ENCODE peak calls at places on chromosomes 5 and 9, in ten cellular contexts. U is AG04450; W is cardiac muscle cell; J is tibial nerve; B is aorta; C is H9; Q is neural progenitor cell; K is pancreas; X is CD4-positive, alpha-beta T cell; G is IMR-90. E is an unnamed sample.

GRCh38 chr5:164119806-164120440 is 614.5 kb downstream of the MAT2B start:
- DNase-seq in U (peak; percentile 4), G (peak; percentile 56), Q (peak; percentile 6), B (no peak), C (peak; percentile 90), K (no peak), J (no peak), W (no peak), X (no peak), E (no peak)

GRCh38 chr9:112541690-112542089 is 55.1 kb downstream of the KIAA1958 start:
- DNase-seq in W (no peak), X (no peak), K (no peak), J (no peak), G (peak; percentile 10), U (no peak), Q (no peak), B (no peak), C (no peak), E (peak; percentile 72)

GRCh38 chr9:8186553-8186952 is 387.0 kb upstream of the DMAC1 start:
- DNase-seq in G (no peak), W (no peak), U (no peak), K (no peak), Q (no peak), C (no peak), X (no peak), J (no peak), B (no peak), E (no peak)

GRCh38 chr5:158992104-158992740 is 107.5 kb downstream of the EBF1 start:
- DNase-seq in G (no peak), B (no peak), Q (no peak), C (no peak), X (no peak), W (no peak), K (no peak), J (no peak), U (no peak), E (no peak)

GRCh38 chr5:35319231-35320002 is 89.1 kb upstream of the PRLR start:
- DNase-seq in J (peak; percentile 65), G (peak; percentile 2), B (peak; percentile 87), Q (no peak), K (no peak), C (no peak), X (no peak), W (no peak), U (no peak), E (peak; percentile 53)

GRCh38 chr5:168895295-168896019 is 316.3 kb upstream of the PANK3 start:
- DNase-seq in B (no peak), W (no peak), G (no peak), J (no peak), U (no peak), C (no peak), Q (no peak), K (no peak), X (no peak), E (no peak)

GRCh38 chr9:87599901-87600610 is 102.4 kb downstream of the DAPK1 start:
- DNase-seq in U (peak; percentile 47), C (no peak), B (no peak), Q (no peak), K (no peak), J (no peak), W (no peak), G (peak; percentile 94), X (no peak), E (no peak)

GRCh38 chr5:10021248-10021647 is 228.4 kb downstream of the ATPSCKMT start:
- DNase-seq in C (no peak), J (no peak), Q (no peak), X (no peak), W (no peak), G (peak; percentile 6), B (no peak), U (no peak), K (no peak), E (no peak)

GRCh38 chr5:11946317-11946716 is 42.1 kb upstream of the CTNND2 start:
- DNase-seq in U (no peak), B (no peak), W (no peak), X (no peak), G (no peak), J (no peak), Q (no peak), K (no peak), C (no peak), E (no peak)

GRCh38 chr9:33799928-33800689 is 4.7 kb downstream of the PRSS3 start:
- DNase-seq in C (no peak), W (no peak), Q (no peak), K (no peak), U (no peak), J (no peak), B (no peak), G (no peak), X (no peak), E (no peak)

GRCh38 chr5:1516615-1517601 is 6.9 kb downstream of the LPCAT1 start:
- DNase-seq in J (peak; percentile 11), W (no peak), Q (no peak), U (peak; percentile 65), G (peak; percentile 93), C (peak; percentile 30), B (peak; percentile 53), K (no peak), X (no peak), E (peak; percentile 49)

GRCh38 chr9:135908334-135909204 is 1.2 kb upstream of the CAMSAP1 start:
- DNase-seq in W (no peak), C (no peak), B (peak; percentile 39), X (no peak), U (no peak), Q (no peak), G (no peak), K (no peak), J (no peak), E (no peak)

GRCh38 chr5:38709678-38710306 is 136.0 kb upstream of the OSMR start:
- DNase-seq in C (no peak), W (no peak), B (no peak), U (no peak), X (no peak), Q (no peak), G (no peak), J (no peak), K (no peak), E (no peak)

GRCh38 chr9:79581794-79582193 is 10.0 kb downstream of the TLE4 start:
- DNase-seq in J (no peak), G (peak; percentile 94), W (no peak), B (no peak), K (no peak), Q (peak; percentile 32), C (no peak), U (peak; percentile 76), X (no peak), E (no peak)

GRCh38 chr9:76626980-76627379 is 137.3 kb upstream of the PCA3 start:
- DNase-seq in B (no peak), G (no peak), C (no peak), X (no peak), J (no peak), W (no peak), U (no peak), Q (no peak), K (no peak), E (no peak)

GRCh38 chr9:134365791-134366222 is 39.6 kb downstream of the RXRA start:
- DNase-seq in B (peak; percentile 65), W (peak; percentile 36), J (peak; percentile 72), Q (peak; percentile 79), G (no peak), C (peak; percentile 41), K (peak; percentile 45), U (no peak), X (no peak), E (no peak)

GRCh38 chr9:34546102-34546833 is 23.5 kb upstream of the ENHO start:
- DNase-seq in J (no peak), W (no peak), G (no peak), X (no peak), B (no peak), K (no peak), C (no peak), U (no peak), Q (no peak), E (no peak)

GRCh38 chr9:129319076-129319937 is 141.2 kb upstream of the IER5L start:
- DNase-seq in J (peak; percentile 14), C (peak; percentile 20), X (no peak), W (no peak), U (no peak), G (no peak), K (no peak), Q (no peak), B (no peak), E (peak; percentile 28)
- H3K27ac ChIP-seq in J (peak overlapping the region; percentile 96), C (no peak overlapping the region), X (no peak overlapping the region), W (peak overlapping the region; percentile 97), U (no peak overlapping the region), G (no peak overlapping the region), K (peak overlapping the region; percentile 72), Q (no peak overlapping the region), B (peak overlapping the region; percentile 92), E (peak overlapping the region; percentile 92)

GRCh38 chr5:76692274-76692540 is 23.7 kb upstream of the F2R start:
- DNase-seq in K (no peak), U (no peak), J (no peak), X (no peak), C (no peak), B (no peak), W (no peak), G (no peak), Q (no peak), E (no peak)
- H3K27ac ChIP-seq in K (no peak overlapping the region), U (peak overlapping the region; percentile 43), J (no peak overlapping the region), X (no peak overlapping the region), C (no peak overlapping the region), B (no peak overlapping the region), W (no peak overlapping the region), G (peak overlapping the region; percentile 81), Q (no peak overlapping the region), E (no peak overlapping the region)

GRCh38 chr9:26062172-26062571 is 383.9 kb upstream of the TUSC1 start:
- DNase-seq in G (no peak), K (no peak), B (no peak), J (no peak), U (no peak), C (no peak), W (no peak), Q (peak; percentile 3), X (no peak), E (no peak)

DNA sequence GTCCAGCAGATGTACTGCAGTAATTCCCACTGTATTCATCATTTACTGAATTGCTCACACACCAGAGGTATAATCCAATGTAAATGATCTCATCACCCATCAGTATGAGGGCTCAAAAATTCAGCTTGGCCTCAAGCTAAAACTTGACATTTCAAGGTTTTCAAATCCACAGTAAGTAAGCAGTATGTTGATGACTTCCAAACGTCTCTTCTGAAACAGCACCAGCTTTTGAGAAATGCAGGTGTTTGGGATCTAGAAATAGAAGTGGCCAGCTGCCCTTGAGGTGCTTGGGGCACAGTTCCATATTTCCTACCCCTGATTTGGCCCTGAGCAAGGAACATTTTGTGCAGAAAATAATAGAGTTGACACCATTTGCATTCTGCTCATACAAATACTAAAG is 388.0 kb upstream of the TUSC1 start:
- DNase-seq in C (no peak), K (no peak), X (no peak), B (no peak), W (no peak), G (no peak), U (no peak), Q (no peak), J (no peak), E (no peak)
- H3K27ac ChIP-seq in C (no peak overlapping the region), K (no peak overlapping the region), X (no peak overlapping the region), B (no peak overlapping the region), W (no peak overlapping the region), G (no peak overlapping the region), U (no peak overlapping the region), Q (no peak overlapping the region), J (no peak overlapping the region), E (no peak overlapping the region)

DNA sequence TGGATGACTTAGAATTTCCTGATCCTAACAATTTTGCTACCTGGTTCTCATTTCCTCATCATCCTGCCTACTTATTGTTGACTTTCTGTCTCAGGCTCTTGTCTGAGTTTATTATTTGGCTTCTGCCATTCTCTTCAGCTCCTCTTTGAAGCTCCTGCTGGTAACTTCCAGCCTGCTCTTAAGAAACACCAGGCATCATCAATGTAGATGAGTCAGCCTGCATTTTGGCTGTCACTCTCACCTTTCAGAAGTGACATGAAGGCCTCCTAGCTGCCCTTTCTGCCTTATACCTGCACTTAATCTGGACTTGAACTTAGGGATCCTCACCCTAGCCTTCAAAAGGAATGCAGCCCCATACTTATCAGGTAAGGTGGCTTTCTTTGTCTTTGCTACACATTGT is 551.8 kb upstream of the ZNF608 start:
- DNase-seq in G (peak; percentile 26), X (no peak), Q (no peak), J (no peak), C (no peak), U (no peak), W (no peak), B (no peak), K (no peak), E (no peak)
- H3K27ac ChIP-seq in G (no peak overlapping the region), X (no peak overlapping the region), Q (no peak overlapping the region), J (no peak overlapping the region), C (no peak overlapping the region), U (no peak overlapping the region), W (peak overlapping the region; percentile 57), B (no peak overlapping the region), K (no peak overlapping the region), E (no peak overlapping the region)